ENCODE peak calls at places on chromosomes 2 and 18, in six cellular contexts. K, P, H, Y, D and O are unnamed samples.
A peak's percentile ranks its signal among the peaks of the same experiment; 100 is the strongest.

GRCh38 chr2:204407209-204408070 is 137.8 kb upstream of the PARD3B start:
- DNase-seq in K (no peak), P (no peak), H (no peak), Y (peak; percentile 2), D (peak; percentile 3), O (no peak)

GRCh38 chr2:240922234-240922981 is 16.3 kb downstream of the CROCC2 start:
- DNase-seq in K (no peak), P (peak; percentile 8), H (no peak), Y (no peak), D (no peak), O (peak; percentile 67)

GRCh38 chr2:231522418-231523180 is 7.6 kb downstream of the NMUR1 start:
- DNase-seq in K (no peak), P (no peak), H (no peak), Y (no peak), D (peak; percentile 43), O (no peak)

GRCh38 chr18:11167778-11168177 is 18.4 kb upstream of the PIEZO2 start:
- DNase-seq in K (no peak), P (no peak), H (no peak), Y (no peak), D (peak; percentile 31), O (no peak)

GRCh38 chr2:98790221-98790620 is 59.3 kb upstream of the MGAT4A start:
- DNase-seq in K (no peak), P (no peak), H (no peak), Y (no peak), D (no peak), O (no peak)

GRCh38 chr2:205188516-205189138 is 493.7 kb upstream of the NRP2 start:
- DNase-seq in K (peak; percentile 44), P (no peak), H (no peak), Y (no peak), D (peak; percentile 84), O (no peak)

GRCh38 chr2:215609089-215610032 is 173.5 kb upstream of the FN1 start:
- DNase-seq in K (no peak), P (no peak), H (no peak), Y (peak; percentile 98), D (peak; percentile 86), O (no peak)

GRCh38 chr2:73856214-73856613 is 27.5 kb downstream of the STAMBP start:
- DNase-seq in K (no peak), P (no peak), H (no peak), Y (peak; percentile 89), D (peak; percentile 90), O (no peak)

GRCh38 chr2:158754303-158754611 is 40.9 kb upstream of the DAPL1 start:
- DNase-seq in K (no peak), P (no peak), H (no peak), Y (no peak), D (no peak), O (no peak)
- TF ChIP-seq CTCF in K (no peak), P (peak; percentile 18), H (no peak), Y (no peak), D (no peak), O (peak; percentile 12)

GRCh38 chr2:22904126-22904684 is 480.8 kb upstream of the KLHL29 start:
- DNase-seq in K (peak; percentile 32), P (peak; percentile 38), H (peak; percentile 41), Y (no peak), D (no peak), O (no peak)
- TF ChIP-seq CTCF in K (no peak), P (no peak), H (peak; percentile 85), Y (peak; percentile 43), D (no peak), O (peak; percentile 79)

GRCh38 chr2:1825046-1825445 is 80.7 kb upstream of the PXDN start:
- DNase-seq in K (no peak), P (no peak), H (no peak), Y (no peak), D (no peak), O (no peak)
- TF ChIP-seq CTCF in K (no peak), P (no peak), H (no peak), Y (no peak), D (no peak), O (no peak)

GRCh38 chr2:237322564-237322963 is 91.4 kb downstream of the COL6A3 start:
- DNase-seq in K (no peak), P (peak; percentile 44), H (no peak), Y (no peak), D (no peak), O (no peak)
- TF ChIP-seq CTCF in K (no peak), P (peak; percentile 35), H (peak; percentile 11), Y (peak; percentile 78), D (peak; percentile 48), O (peak; percentile 32)

GRCh38 chr18:66548747-66549146 is 55.1 kb downstream of the CDH19 start:
- DNase-seq in K (no peak), P (no peak), H (no peak), Y (no peak), D (peak; percentile 5), O (no peak)
- TF ChIP-seq CTCF in K (no peak), P (no peak), H (no peak), Y (no peak), D (peak; percentile 24), O (no peak)

GRCh38 chr2:183359867-183360266 is 235.6 kb downstream of the NUP35 start:
- DNase-seq in K (no peak), P (no peak), H (no peak), Y (no peak), D (peak; percentile 52), O (no peak)
- TF ChIP-seq CTCF in K (no peak), P (no peak), H (no peak), Y (peak; percentile 45), D (peak; percentile 25), O (peak; percentile 41)

GRCh38 chr2:39513641-39514094 is 76.6 kb upstream of the MAP4K3 start:
- DNase-seq in K (peak; percentile 62), P (peak; percentile 50), H (peak; percentile 76), Y (peak; percentile 95), D (peak; percentile 99), O (no peak)
- TF ChIP-seq CTCF in K (peak; percentile 21), P (peak; percentile 50), H (peak; percentile 69), Y (peak; percentile 83), D (peak; percentile 77), O (peak; percentile 65)